ENCODE peak calls at places on chromosomes 12 and 14, in nine cellular contexts. G is right atrium auricular region, J is cardiac fibroblast, T is fibroblast of mammary gland, I is Caco-2, F is psoas muscle, P is AG09309, K is HCT116, U is heart left ventricle. M is an unnamed sample.

GRCh38 chr12:26162905-26163304 is 32.5 kb upstream of the SSPN start:
- DNase-seq in G (no peak), J (no peak), T (no peak), I (no peak), F (no peak), P (no peak), K (no peak), U (no peak), M (no peak)

GRCh38 chr14:70735043-70735442 is 74.3 kb downstream of the MAP3K9 start:
- DNase-seq in G (no peak), J (peak; percentile 10), T (peak; percentile 19), I (no peak), F (no peak), P (no peak), K (no peak), U (no peak), M (peak; percentile 38)

GRCh38 chr14:59918824-59919581 is 941 bp upstream of the LRRC9 start:
- DNase-seq in G (no peak), J (peak; percentile 56), T (peak; percentile 49), I (peak; percentile 23), F (peak; percentile 14), P (no peak), K (peak; percentile 16), U (peak; percentile 20), M (peak; percentile 65)

GRCh38 chr12:56219840-56220239 is 1.9 kb downstream of the RNF41 start:
- DNase-seq in G (no peak), J (no peak), T (no peak), I (no peak), F (no peak), P (no peak), K (no peak), U (no peak), M (no peak)

GRCh38 chr12:76346798-76347420 is 1.3 kb downstream of the BBS10 start:
- DNase-seq in G (no peak), J (peak; percentile 86), T (peak; percentile 77), I (peak; percentile 40), F (no peak), P (no peak), K (no peak), U (peak; percentile 25), M (peak; percentile 85)

GRCh38 chr12:47547077-47547476 is 158.8 kb downstream of the RPAP3 start:
- DNase-seq in G (no peak), J (peak; percentile 51), T (peak; percentile 66), I (no peak), F (no peak), P (peak; percentile 11), K (no peak), U (no peak), M (peak; percentile 73)

GRCh38 chr14:29643415-29644206 is 284.0 kb downstream of the PRKD1 start:
- DNase-seq in G (no peak), J (peak; percentile 76), T (peak; percentile 56), I (no peak), F (no peak), P (no peak), K (no peak), U (no peak), M (peak; percentile 81)

GRCh38 chr12:25689996-25690501 is 137.0 kb upstream of the LMNTD1 start:
- DNase-seq in G (no peak), J (peak; percentile 68), T (peak; percentile 32), I (no peak), F (no peak), P (no peak), K (no peak), U (no peak), M (no peak)

GRCh38 chr14:72451081-72451972 is 442.6 kb downstream of the DPF3 start:
- DNase-seq in G (no peak), J (no peak), T (no peak), I (no peak), F (no peak), P (no peak), K (no peak), U (no peak), M (no peak)

GRCh38 chr12:42741771-42742510 is 152.4 kb upstream of the PRICKLE1 start:
- DNase-seq in G (no peak), J (peak; percentile 46), T (peak; percentile 81), I (no peak), F (no peak), P (peak; percentile 68), K (no peak), U (no peak), M (peak; percentile 84)

GRCh38 chr14:70152704-70153103 is 36.0 kb downstream of the SLC8A3 start:
- DNase-seq in G (no peak), J (no peak), T (no peak), I (no peak), F (no peak), P (no peak), K (no peak), U (no peak), M (no peak)

GRCh38 chr14:103207404-103208072 is 84.3 kb downstream of the TNFAIP2 start:
- DNase-seq in G (no peak), J (peak; percentile 18), T (no peak), I (no peak), F (peak; percentile 67), P (no peak), K (no peak), U (peak; percentile 36), M (no peak)

GRCh38 chr12:104055686-104056388 is 5.8 kb upstream of the GLT8D2 start:
- DNase-seq in G (peak; percentile 66), J (peak; percentile 90), T (peak; percentile 42), I (no peak), F (peak; percentile 25), P (no peak), K (no peak), U (peak; percentile 87), M (peak; percentile 24)

GRCh38 chr12:121139301-121139700 is 6.6 kb downstream of the P2RX7 start:
- DNase-seq in G (no peak), J (no peak), T (no peak), I (no peak), F (no peak), P (no peak), K (no peak), U (no peak), M (no peak)

GRCh38 chr14:59107819-59108218 is 80.6 kb upstream of the DAAM1 start:
- DNase-seq in G (no peak), J (no peak), T (no peak), I (no peak), F (peak; percentile 46), P (no peak), K (no peak), U (no peak), M (no peak)

DNA sequence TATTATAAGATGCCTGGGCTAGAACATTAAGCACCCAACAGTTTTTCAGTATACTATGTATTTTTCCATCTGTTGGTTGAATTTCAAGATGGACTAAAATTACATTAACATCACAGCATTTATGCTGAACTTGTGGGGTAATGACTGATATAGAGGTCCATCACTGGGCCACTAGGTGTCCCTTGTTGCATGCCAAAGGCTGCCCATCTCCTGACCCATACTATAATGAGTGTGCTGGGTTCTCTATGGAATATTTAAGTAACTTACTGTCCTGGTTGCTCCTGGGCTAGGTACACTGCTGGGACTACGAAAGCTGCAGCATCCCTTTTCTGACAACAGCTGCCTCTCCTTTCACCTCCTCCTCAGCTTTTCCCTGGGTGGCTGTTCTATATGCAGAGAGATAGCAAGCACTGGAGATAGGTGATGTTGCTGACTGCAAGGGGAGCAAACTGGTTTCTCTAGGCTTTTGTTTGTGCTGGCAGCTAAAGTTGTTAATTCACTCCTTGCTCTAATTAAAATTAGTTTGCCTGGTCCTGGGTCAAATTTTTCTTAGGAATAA is 138.6 kb upstream of the TRHDE start:
- DNase-seq in G (no peak), J (no peak), T (no peak), I (no peak), F (no peak), P (no peak), K (no peak), U (no peak), M (peak; percentile 28)
- TF ChIP-seq CTCF in G (no peak), J (no peak), T (no peak), I (no peak), F (no peak), P (no peak), K (peak; percentile 40), U (no peak), M (peak; percentile 37)

GRCh38 chr12:98456583-98457573 is 58.5 kb upstream of the TMPO start:
- DNase-seq in G (no peak), J (peak; percentile 53), T (peak; percentile 30), I (peak; percentile 62), F (peak; percentile 51), P (no peak), K (no peak), U (peak; percentile 43), M (peak; percentile 43)
- H3K4me3 ChIP-seq in G (peak overlapping the region; percentile 28), J (peak overlapping the region; percentile 40), T (peak overlapping the region; percentile 29), I (peak overlapping the region; percentile 39), F (peak overlapping the region; percentile 60), P (peak overlapping the region; percentile 21), K (no peak overlapping the region), U (peak overlapping the region; percentile 48), M (peak overlapping the region; percentile 55)

DNA sequence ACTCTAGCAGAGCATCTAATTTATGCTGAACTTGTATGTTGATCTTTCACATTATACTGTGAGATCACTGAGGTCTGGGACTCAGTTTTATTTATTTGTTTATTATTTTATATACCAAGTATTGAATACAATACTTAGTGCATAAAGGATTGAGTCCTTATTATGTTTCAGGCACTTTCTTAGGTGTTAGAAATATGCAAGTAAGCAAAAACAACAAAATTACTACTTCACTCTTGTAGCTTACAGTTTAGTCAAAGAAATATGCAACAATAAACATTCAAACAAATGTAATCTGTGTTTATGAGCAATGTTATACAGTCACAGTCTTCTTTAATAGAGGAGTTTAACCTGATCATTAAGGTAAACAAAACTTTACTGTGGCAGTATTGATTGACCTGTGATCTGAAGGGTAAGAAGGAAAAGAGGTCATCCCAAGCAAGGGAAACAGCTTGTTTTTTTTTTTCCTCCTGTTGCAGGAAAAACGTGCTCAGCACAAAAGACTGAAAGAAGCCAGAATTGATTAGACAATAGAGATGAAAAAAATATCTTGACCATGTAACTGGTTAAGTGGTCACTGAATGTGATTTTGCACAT is 990.7 kb downstream of the TRHDE start:
- DNase-seq in G (no peak), J (no peak), T (no peak), I (no peak), F (no peak), P (no peak), K (no peak), U (no peak), M (no peak)
- TF ChIP-seq CTCF in G (no peak), J (no peak), T (no peak), I (no peak), F (no peak), P (no peak), K (no peak), U (no peak), M (no peak)

GRCh38 chr12:54045868-54046529 is 7.6 kb upstream of the HOXC4 start:
- DNase-seq in G (no peak), J (no peak), T (no peak), I (no peak), F (no peak), P (no peak), K (no peak), U (no peak), M (no peak)
- H3K4me3 ChIP-seq in G (no peak overlapping the region), J (no peak overlapping the region), T (peak overlapping the region; percentile 28), I (no peak overlapping the region), F (no peak overlapping the region), P (no peak overlapping the region), K (no peak overlapping the region), U (no peak overlapping the region), M (no peak overlapping the region)

M was measured in choroid plexus epithelial cell.